ENCODE peak calls at places on chromosomes 4 and X, in seven cellular contexts. T is IMR-90, Z is H1, J is H9, A is neuronal stem cell, I is trophoblast cell, S is mesenchymal stem cell. F is an unnamed sample. For H3K79me1, the result is how much of the 10 kb centered on the place peaks cover.

GRCh38 chr4:80489798-80490197 is 154.3 kb downstream of the CFAP299 start:
- DNase-seq in T (no peak), Z (no peak), J (no peak), A (no peak), I (no peak), S (no peak), F (no peak)

GRCh38 chr4:180426938-180427337 is 1816.3 kb upstream of the TENM3 start:
- DNase-seq in T (no peak), Z (no peak), J (no peak), A (no peak), I (no peak), S (no peak), F (peak)

GRCh38 chrX:123267220-123267619 is 83.1 kb downstream of the GRIA3 start:
- DNase-seq in T (no peak), Z (no peak), J (no peak), A (no peak), I (no peak), S (no peak), F (no peak)

GRCh38 chr4:174122705-174123104 is 160.8 kb downstream of the FBXO8 start:
- DNase-seq in T (no peak), Z (no peak), J (no peak), A (no peak), I (peak), S (peak), F (no peak)

GRCh38 chrX:118226060-118226428 is 109.4 kb upstream of the KLHL13 start:
- DNase-seq in T (no peak), Z (no peak), J (no peak), A (no peak), I (peak), S (no peak), F (peak)

GRCh38 chrX:153595859-153596857 is 2.8 kb downstream of the CCNQ start:
- DNase-seq in T (no peak), Z (no peak), J (no peak), A (no peak), I (no peak), S (no peak), F (no peak)

GRCh38 chr4:8332891-8333331 is 63.4 kb downstream of the HTRA3 start:
- DNase-seq in T (no peak), Z (no peak), J (no peak), A (no peak), I (no peak), S (no peak), F (no peak)

GRCh38 chrX:154460326-154460725 is 2.2 kb downstream of the PLXNA3 start:
- DNase-seq in T (no peak), Z (no peak), J (no peak), A (no peak), I (no peak), S (no peak), F (no peak)

GRCh38 chrX:15877380-15877779 is 22.8 kb upstream of the AP1S2 start:
- DNase-seq in T (peak), Z (no peak), J (no peak), A (no peak), I (no peak), S (no peak), F (no peak)

DNA sequence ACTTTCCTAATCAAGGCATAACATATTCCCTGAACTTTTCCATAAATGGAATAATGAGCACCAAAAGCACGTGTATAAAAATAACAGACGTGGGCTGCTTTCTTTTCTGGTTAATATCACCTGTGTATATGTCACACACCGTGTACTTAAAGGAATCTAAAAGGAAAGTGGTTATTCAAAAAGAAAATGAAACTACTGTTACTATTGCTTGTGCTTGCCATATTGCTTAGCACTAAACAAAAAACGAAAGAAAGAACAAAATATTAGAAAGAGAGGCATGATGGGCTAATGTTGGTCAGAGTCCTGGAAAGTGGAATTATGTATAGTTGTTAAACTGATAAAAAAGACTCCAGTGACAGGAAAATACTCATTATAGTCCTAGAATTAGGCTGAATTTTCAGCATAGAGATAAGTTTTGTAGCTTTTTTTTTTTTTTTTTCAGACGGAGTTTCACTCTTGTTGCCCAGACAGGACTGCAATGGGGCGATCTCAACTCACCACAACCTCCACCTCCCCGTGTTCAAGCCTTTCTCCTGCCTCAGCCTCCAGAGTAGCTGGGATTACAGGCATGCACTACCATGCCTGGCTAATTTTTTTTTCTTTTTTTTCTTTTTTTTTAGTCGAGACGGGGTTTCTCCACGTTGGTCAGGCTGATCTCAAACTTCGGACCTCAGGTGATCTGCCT is 123.2 kb downstream of the PABPC4L start:
- DNase-seq in T (no peak), Z (no peak), J (no peak), A (no peak), I (no peak), S (no peak), F (no peak)
- H2AK5ac ChIP-seq in T (no peak), Z (no peak), J (no peak), A (no peak), I (no peak), S (no peak), F (no peak)

GRCh38 chr4:168509786-168510185 is 12.9 kb downstream of the PALLD start:
- DNase-seq in T (peak), Z (no peak), J (no peak), A (no peak), I (peak), S (peak), F (no peak)

GRCh38 chr4:168505996-168506395 is 9.1 kb downstream of the PALLD start:
- DNase-seq in T (no peak), Z (no peak), J (no peak), A (no peak), I (no peak), S (no peak), F (no peak)

GRCh38 chr4:168508683-168509082 is 11.8 kb downstream of the PALLD start:
- DNase-seq in T (no peak), Z (no peak), J (no peak), A (no peak), I (no peak), S (no peak), F (no peak)

GRCh38 chr4:168504526-168504925 is 7.7 kb downstream of the PALLD start:
- DNase-seq in T (no peak), Z (no peak), J (no peak), A (no peak), I (no peak), S (no peak), F (no peak)

GRCh38 chr4:168507178-168507577 is 10.3 kb downstream of the PALLD start:
- DNase-seq in T (no peak), Z (no peak), J (no peak), A (no peak), I (no peak), S (no peak), F (no peak)
- H3K79me1 ChIP-seq in T (under half), Z (under half), J (under half), A (under half), I (under half), S (under half), F (under half)

DNA sequence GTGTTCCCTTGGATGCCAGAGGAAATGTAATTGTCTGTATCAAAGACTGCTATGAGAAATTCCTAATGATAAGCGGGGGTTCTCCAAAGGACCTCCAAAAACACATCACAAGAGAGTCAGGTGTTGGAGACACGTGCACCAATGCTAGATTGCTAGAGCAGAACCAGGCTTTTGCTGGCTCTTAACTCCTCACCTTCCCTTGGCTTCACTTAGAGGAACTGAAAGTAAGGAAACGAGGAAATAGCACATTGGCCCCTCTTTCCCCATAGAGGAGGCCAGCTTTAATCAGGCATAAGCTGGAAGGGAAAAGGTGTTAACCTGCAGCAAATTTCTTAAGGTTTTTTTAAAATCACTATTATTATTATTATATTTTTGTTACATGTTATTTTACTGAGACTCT is 13.5 kb downstream of the OTC start:
- DNase-seq in T (no peak), Z (no peak), J (no peak), A (no peak), I (no peak), S (no peak), F (no peak)
- H2AK5ac ChIP-seq in T (no peak), Z (no peak), J (no peak), A (no peak), I (no peak), S (no peak), F (no peak)

DNA sequence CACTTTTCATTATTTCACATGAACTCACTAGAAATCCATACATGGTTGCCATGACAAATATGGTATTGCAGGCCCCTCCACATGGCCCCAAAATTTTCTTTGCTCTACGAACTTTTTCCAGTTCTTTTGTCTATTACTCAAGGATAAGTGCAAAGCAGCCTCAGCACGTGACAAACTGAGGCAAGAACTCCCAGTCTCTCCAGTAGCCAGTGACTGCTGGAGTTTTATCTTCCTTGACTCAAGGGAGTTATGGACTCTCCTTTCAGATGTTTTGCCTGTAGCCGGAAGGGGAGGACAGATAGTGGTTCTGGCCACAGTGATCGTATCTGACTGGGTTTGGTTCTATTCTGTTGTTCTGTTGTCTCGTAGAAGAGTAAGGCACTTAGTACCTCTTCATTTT is 105.5 kb downstream of the ARHGAP24 start:
- DNase-seq in T (no peak), Z (no peak), J (no peak), A (no peak), I (no peak), S (no peak), F (no peak)
- H3K79me1 ChIP-seq in T (under half), Z (under half), J (under half), A (under half), I (under half), S (under half), F (under half)

GRCh38 chr4:153676491-153676890 is 7.6 kb upstream of the TLR2 start:
- DNase-seq in T (peak), Z (no peak), J (no peak), A (no peak), I (no peak), S (no peak), F (no peak)

GRCh38 chr4:153683763-153684181 is 308 bp upstream of the TLR2 start:
- DNase-seq in T (no peak), Z (no peak), J (no peak), A (no peak), I (no peak), S (no peak), F (peak)

GRCh38 chr4:153676984-153677383 is 7.1 kb upstream of the TLR2 start:
- DNase-seq in T (peak), Z (no peak), J (no peak), A (no peak), I (peak), S (peak), F (no peak)

GRCh38 chr4:153684182-153685073 is at the start of gene TLR2:
- DNase-seq in T (no peak), Z (no peak), J (peak), A (peak), I (peak), S (peak), F (peak)

GRCh38 chr4:153679476-153679875 is 4.6 kb upstream of the TLR2 start:
- DNase-seq in T (no peak), Z (no peak), J (no peak), A (no peak), I (no peak), S (no peak), F (no peak)
- H2AK5ac ChIP-seq in T (no peak), Z (no peak), J (no peak), A (no peak), I (no peak), S (no peak), F (no peak)

DNA sequence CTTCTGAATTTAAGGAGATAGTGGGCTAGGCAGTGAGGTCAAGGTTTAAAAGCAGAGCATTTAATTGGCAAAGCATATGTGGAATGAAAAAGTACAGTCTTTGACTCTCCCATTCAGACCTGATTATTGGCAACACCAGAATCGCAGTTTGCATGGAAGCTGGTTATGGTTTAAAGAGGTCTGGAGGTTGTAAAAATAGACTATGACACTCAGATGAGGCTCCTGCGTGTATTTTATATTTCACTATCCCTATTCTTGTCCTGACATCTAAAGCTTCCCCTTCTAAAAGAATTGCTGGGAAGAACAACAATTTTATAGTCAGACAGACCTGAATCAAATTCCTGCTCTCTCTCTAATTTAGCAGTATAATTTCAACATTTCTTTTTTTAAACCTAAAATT is 302.9 kb downstream of the PCDH7 start:
- DNase-seq in T (no peak), Z (no peak), J (no peak), A (no peak), I (no peak), S (no peak), F (no peak)
- H3K79me1 ChIP-seq in T (under half), Z (under half), J (under half), A (under half), I (under half), S (under half), F (under half)

F was measured in mesendoderm.